ENCODE peak calls at places on chromosomes 12 and 14, in six cellular contexts. F, Y, A, D, U and S are unnamed samples.

GRCh38 chr12:76546889-76547288 is 12.7 kb downstream of the OSBPL8 start:
- DNase-seq in F (no peak), Y (no peak), A (no peak), D (no peak), U (no peak), S (no peak)

GRCh38 chr12:62522984-62523383 is 56.4 kb downstream of the MON2 start:
- DNase-seq in F (peak; percentile 18), Y (no peak), A (no peak), D (no peak), U (no peak), S (no peak)

GRCh38 chr12:1853716-1854115 is 33.4 kb downstream of the LRTM2 start:
- DNase-seq in F (no peak), Y (no peak), A (no peak), D (peak; percentile 6), U (no peak), S (no peak)

GRCh38 chr12:101855364-101855884 is 22.0 kb upstream of the DRAM1 start:
- DNase-seq in F (no peak), Y (no peak), A (no peak), D (no peak), U (no peak), S (no peak)

GRCh38 chr14:90691627-90692026 is 124.6 kb downstream of the TTC7B start:
- DNase-seq in F (no peak), Y (no peak), A (no peak), D (no peak), U (no peak), S (no peak)

GRCh38 chr14:52650774-52651173 is 44.6 kb downstream of the ERO1A start:
- DNase-seq in F (no peak), Y (no peak), A (no peak), D (no peak), U (no peak), S (no peak)

GRCh38 chr12:123931686-123932321 is 40.8 kb downstream of the CCDC92 start:
- DNase-seq in F (no peak), Y (no peak), A (no peak), D (no peak), U (no peak), S (no peak)

GRCh38 chr14:54881761-54882401 is 20.7 kb downstream of the GCH1 start:
- DNase-seq in F (no peak), Y (no peak), A (no peak), D (no peak), U (no peak), S (peak; percentile 70)

GRCh38 chr12:107992870-107993451 is 136.1 kb upstream of the WSCD2 start:
- DNase-seq in F (peak; percentile 66), Y (no peak), A (no peak), D (no peak), U (peak; percentile 32), S (peak; percentile 67)

GRCh38 chr14:98288825-98289224 is 983.2 kb downstream of the BCL11B start:
- DNase-seq in F (no peak), Y (no peak), A (no peak), D (no peak), U (no peak), S (no peak)

GRCh38 chr12:108029081-108029790 is 99.9 kb upstream of the WSCD2 start:
- DNase-seq in F (no peak), Y (no peak), A (no peak), D (no peak), U (no peak), S (no peak)

GRCh38 chr14:60217713-60218112 is 31.3 kb upstream of the PPM1A start:
- DNase-seq in F (no peak), Y (no peak), A (no peak), D (no peak), U (no peak), S (no peak)

GRCh38 chr12:75366629-75367028 is 24.3 kb upstream of the GLIPR1L2 start:
- DNase-seq in F (no peak), Y (no peak), A (no peak), D (no peak), U (no peak), S (no peak)

GRCh38 chr12:124923906-124924734 is 9.7 kb upstream of the UBC start:
- DNase-seq in F (peak; percentile 83), Y (peak; percentile 45), A (no peak), D (no peak), U (no peak), S (no peak)

GRCh38 chr14:34331728-34332623 is 130.1 kb downstream of the SPTSSA start:
- DNase-seq in F (peak; percentile 85), Y (peak; percentile 63), A (peak; percentile 59), D (peak; percentile 47), U (peak; percentile 76), S (peak; percentile 90)

GRCh38 chr12:6062427-6063378 is 61.8 kb downstream of the VWF start:
- DNase-seq in F (peak; percentile 56), Y (peak; percentile 66), A (no peak), D (peak; percentile 30), U (peak; percentile 49), S (peak; percentile 74)

GRCh38 chr14:76212242-76212641 is 60.5 kb downstream of the GPATCH2L start:
- DNase-seq in F (no peak), Y (no peak), A (no peak), D (no peak), U (no peak), S (no peak)

GRCh38 chr12:132276066-132276719 is 53.2 kb downstream of the GALNT9 start:
- DNase-seq in F (no peak), Y (peak; percentile 25), A (peak; percentile 4), D (no peak), U (no peak), S (no peak)

GRCh38 chr14:76964695-76965094 is 63.8 kb downstream of the IRF2BPL start:
- DNase-seq in F (no peak), Y (no peak), A (no peak), D (no peak), U (peak; percentile 29), S (peak; percentile 53)

GRCh38 chr14:23512156-23512555 is 39.4 kb downstream of the ZFHX2 start:
- DNase-seq in F (no peak), Y (no peak), A (no peak), D (no peak), U (no peak), S (no peak)

GRCh38 chr12:62006076-62006732 is 254.0 kb upstream of the USP15 start:
- DNase-seq in F (peak; percentile 63), Y (no peak), A (no peak), D (no peak), U (peak; percentile 15), S (peak; percentile 68)

DNA sequence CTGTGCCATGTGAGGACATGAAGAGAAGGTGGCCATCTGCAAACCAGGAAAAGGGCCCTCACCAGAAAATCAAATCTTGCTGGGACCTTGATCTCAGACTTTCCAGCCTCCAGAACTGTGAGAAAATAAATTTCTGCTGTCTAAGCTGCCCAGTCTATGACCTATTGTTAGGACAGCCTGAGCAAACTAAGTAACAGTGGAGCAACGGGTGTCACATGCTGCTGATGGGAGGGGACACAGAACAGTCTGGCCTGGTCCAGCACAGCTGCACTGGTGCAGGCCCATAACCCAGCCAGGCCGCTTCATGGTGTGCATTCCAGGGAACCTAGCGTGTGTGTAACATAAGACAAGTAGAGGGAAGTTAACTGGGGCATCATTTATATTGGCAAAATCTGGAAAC is 42.1 kb downstream of the GRIP1 start:
- DNase-seq in F (no peak), Y (no peak), A (peak; percentile 47), D (peak; percentile 20), U (no peak), S (no peak)
- H3K4me1 ChIP-seq in F (peaks cover 15% of the 10 kb centered on the region), Y (no peaks in the 10 kb centered on the region), A (no peaks in the 10 kb centered on the region), D (no peaks in the 10 kb centered on the region), U (peaks cover 5% of the 10 kb centered on the region), S (no peaks in the 10 kb centered on the region)

GRCh38 chr14:65487783-65488578 is 75.5 kb downstream of the FUT8 start:
- DNase-seq in F (no peak), Y (no peak), A (no peak), D (no peak), U (no peak), S (peak; percentile 84)

GRCh38 chr14:65482769-65483438 is 70.4 kb downstream of the FUT8 start:
- DNase-seq in F (no peak), Y (no peak), A (no peak), D (no peak), U (peak; percentile 21), S (no peak)

GRCh38 chr14:65483647-65484046 is 71.1 kb downstream of the FUT8 start:
- DNase-seq in F (peak; percentile 57), Y (no peak), A (no peak), D (no peak), U (no peak), S (no peak)

GRCh38 chr14:65486856-65487255 is 74.3 kb downstream of the FUT8 start:
- DNase-seq in F (no peak), Y (no peak), A (no peak), D (no peak), U (no peak), S (no peak)

GRCh38 chr14:65485516-65485915 is 73.0 kb downstream of the FUT8 start:
- DNase-seq in F (no peak), Y (no peak), A (no peak), D (no peak), U (no peak), S (no peak)
- H3K4me3 ChIP-seq in F (no peak overlapping the region), Y (no peak overlapping the region), A (no peak overlapping the region), D (no peak overlapping the region), U (no peak overlapping the region), S (no peak overlapping the region)

GRCh38 chr12:116204169-116204568 is 73.3 kb downstream of the MED13L start:
- DNase-seq in F (no peak), Y (no peak), A (no peak), D (no peak), U (no peak), S (no peak)

GRCh38 chr12:116210131-116210530 is 67.4 kb downstream of the MED13L start:
- DNase-seq in F (no peak), Y (no peak), A (no peak), D (no peak), U (no peak), S (no peak)

GRCh38 chr12:116206828-116207227 is 70.7 kb downstream of the MED13L start:
- DNase-seq in F (no peak), Y (no peak), A (no peak), D (no peak), U (no peak), S (no peak)

GRCh38 chr12:116204785-116205184 is 72.7 kb downstream of the MED13L start:
- DNase-seq in F (no peak), Y (no peak), A (no peak), D (no peak), U (no peak), S (no peak)

DNA sequence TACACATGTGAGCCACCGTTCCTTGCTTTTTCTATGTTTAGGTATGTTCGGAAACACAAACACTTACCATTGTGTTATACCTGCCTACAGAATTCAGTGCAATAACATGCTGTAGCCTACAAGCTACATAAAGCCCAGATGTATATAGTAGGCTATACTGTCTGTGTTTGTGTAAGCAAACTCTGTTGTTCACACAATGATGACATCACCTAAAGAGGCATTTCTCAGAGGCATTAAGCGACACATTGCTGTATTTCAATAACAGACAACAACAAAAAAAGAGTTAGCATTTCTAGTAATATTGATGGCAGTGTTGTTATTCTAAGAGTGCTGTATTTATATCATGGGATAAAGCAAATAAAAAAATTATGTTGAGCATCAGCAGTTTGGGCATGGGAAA is 70.2 kb downstream of the MED13L start:
- DNase-seq in F (no peak), Y (no peak), A (no peak), D (no peak), U (no peak), S (no peak)
- H3K4me1 ChIP-seq in F (no peaks in the 10 kb centered on the region), Y (peaks cover 6% of the 10 kb centered on the region), A (peaks cover 57% of the 10 kb centered on the region), D (no peaks in the 10 kb centered on the region), U (peaks cover 20% of the 10 kb centered on the region), S (no peaks in the 10 kb centered on the region)

DNA sequence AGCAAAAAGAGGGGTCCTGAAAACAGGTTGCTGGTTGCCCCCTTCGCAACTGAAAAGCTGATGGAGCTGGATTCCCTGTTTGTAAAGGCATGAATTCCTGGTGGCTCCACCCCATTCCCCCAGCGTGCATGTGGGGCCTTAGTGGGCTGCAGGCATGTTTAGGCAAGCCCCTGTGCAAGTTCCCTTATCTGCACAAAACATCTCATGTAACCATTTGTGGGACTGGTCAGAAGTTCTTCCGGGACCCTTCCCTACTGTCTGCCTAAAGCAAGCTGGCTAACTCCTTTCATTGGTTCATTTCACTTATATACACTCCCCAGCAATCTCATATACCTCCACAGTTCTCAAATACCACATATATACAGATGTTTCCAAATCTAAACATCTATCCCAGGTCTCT is 24.0 kb upstream of the HIGD1C start:
- DNase-seq in F (no peak), Y (no peak), A (no peak), D (no peak), U (peak; percentile 30), S (no peak)
- H3K4me3 ChIP-seq in F (no peak overlapping the region), Y (peak overlapping the region; percentile 21), A (peak overlapping the region; percentile 78), D (peak overlapping the region; percentile 66), U (peak overlapping the region; percentile 92), S (peak overlapping the region; percentile 93)